ENCODE peak calls at places on chromosome 2, in five cellular contexts. C, J, F, R and T are unnamed samples.

GRCh38 chr2:205858781-205859478 is 176.6 kb downstream of the NRP2 start:
- DNase-seq in F (no peak), C (no peak), R (no peak), J (no peak), T (no peak)

GRCh38 chr2:167753142-167753541 is 494.3 kb downstream of the STK39 start:
- DNase-seq in R (no peak), F (no peak), J (no peak), C (no peak), T (no peak)

GRCh38 chr2:112749755-112750559 is 14.5 kb downstream of the CKAP2L start:
- DNase-seq in C (peak; percentile 95), J (peak; percentile 83), R (peak; percentile 67), F (peak; percentile 73), T (peak; percentile 66)

GRCh38 chr2:190679813-190680591 is 31.1 kb downstream of the NAB1 start:
- DNase-seq in C (peak; percentile 82), R (no peak), J (peak; percentile 55), F (peak; percentile 39), T (no peak)

GRCh38 chr2:33598472-33599174 is 476 bp downstream of the FAM98A start:
- DNase-seq in C (peak; percentile 82), F (peak; percentile 32), J (peak; percentile 79), R (peak; percentile 61), T (peak; percentile 56)

GRCh38 chr2:45177870-45178269 is 168.6 kb upstream of the SIX2 start:
- DNase-seq in C (no peak), R (no peak), J (no peak), F (no peak), T (no peak)

GRCh38 chr2:113850687-113851086 is 39.2 kb upstream of the ACTR3 start:
- DNase-seq in C (no peak), J (no peak), F (no peak), R (no peak), T (no peak)

GRCh38 chr2:30978854-30979253 is 159.4 kb downstream of the GALNT14 start:
- DNase-seq in F (no peak), R (no peak), J (no peak), C (no peak), T (no peak)

GRCh38 chr2:57720728-57721627 is 325.6 kb upstream of the VRK2 start:
- DNase-seq in F (no peak), R (peak; percentile 61), J (peak; percentile 53), C (no peak), T (peak; percentile 61)

GRCh38 chr2:172452845-172453244 is 25.5 kb downstream of the ITGA6 start:
- DNase-seq in R (no peak), F (no peak), J (no peak), C (no peak), T (no peak)

GRCh38 chr2:20138696-20139095 is 86.2 kb downstream of the SDC1 start:
- DNase-seq in C (no peak), J (no peak), F (no peak), R (no peak), T (no peak)

GRCh38 chr2:10271946-10272345 is 30.8 kb upstream of the HPCAL1 start:
- DNase-seq in R (no peak), J (no peak), F (no peak), C (peak; percentile 72), T (no peak)

GRCh38 chr2:120230515-120231471 is 7.6 kb upstream of the TMEM185B start:
- DNase-seq in R (no peak), C (peak; percentile 76), J (peak; percentile 28), F (no peak), T (no peak)

GRCh38 chr2:6506311-6507258 is 359.1 kb downstream of the CMPK2 start:
- DNase-seq in R (no peak), C (no peak), J (no peak), F (no peak), T (no peak)

DNA sequence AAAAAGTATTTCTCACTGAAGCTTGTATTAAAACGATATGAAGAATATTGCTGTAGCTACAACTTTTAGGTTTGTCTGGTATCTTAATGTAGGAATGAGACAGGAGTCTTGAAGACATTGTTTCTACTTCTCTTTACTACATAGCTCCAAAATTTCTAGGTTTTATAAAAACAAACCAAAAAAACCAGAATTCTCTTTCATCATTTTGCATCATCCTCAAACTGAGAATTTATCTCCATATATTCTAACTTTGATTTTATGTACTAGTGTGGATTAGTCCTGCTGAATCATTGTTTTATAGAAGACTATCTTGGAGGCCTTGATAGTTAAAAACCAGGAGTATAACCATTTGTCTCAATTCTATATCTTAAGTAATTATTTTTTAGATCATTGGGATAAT is 100.2 kb downstream of the ICA1L start:
- DNase-seq in J (no peak), R (no peak), C (no peak), F (no peak), T (no peak)
- TF ChIP-seq CTCF in J (no peak), R (no peak), C (no peak), F (no peak), T (no peak)

GRCh38 chr2:200812122-200813022 is 662 bp downstream of the BZW1 start:
- DNase-seq in R (peak; percentile 70), J (peak; percentile 80), F (peak; percentile 79), C (peak; percentile 95), T (peak; percentile 69)

GRCh38 chr2:200809506-200810251 is 2.0 kb upstream of the BZW1 start:
- DNase-seq in J (no peak), F (no peak), R (no peak), C (no peak), T (no peak)

GRCh38 chr2:200810967-200811335 is 759 bp upstream of the BZW1 start:
- DNase-seq in R (no peak), C (no peak), F (no peak), J (no peak), T (no peak)

GRCh38 chr2:200810252-200810650 is 1.5 kb upstream of the BZW1 start:
- DNase-seq in J (no peak), R (peak; percentile 84), F (peak; percentile 46), C (no peak), T (no peak)

GRCh38 chr2:200811336-200812121 is at the start of gene BZW1:
- DNase-seq in C (peak; percentile 99), F (peak; percentile 98), R (peak; percentile 95), J (peak; percentile 97), T (peak; percentile 96)
- TF ChIP-seq CTCF in C (no peak), F (no peak), R (no peak), J (no peak), T (no peak)

DNA sequence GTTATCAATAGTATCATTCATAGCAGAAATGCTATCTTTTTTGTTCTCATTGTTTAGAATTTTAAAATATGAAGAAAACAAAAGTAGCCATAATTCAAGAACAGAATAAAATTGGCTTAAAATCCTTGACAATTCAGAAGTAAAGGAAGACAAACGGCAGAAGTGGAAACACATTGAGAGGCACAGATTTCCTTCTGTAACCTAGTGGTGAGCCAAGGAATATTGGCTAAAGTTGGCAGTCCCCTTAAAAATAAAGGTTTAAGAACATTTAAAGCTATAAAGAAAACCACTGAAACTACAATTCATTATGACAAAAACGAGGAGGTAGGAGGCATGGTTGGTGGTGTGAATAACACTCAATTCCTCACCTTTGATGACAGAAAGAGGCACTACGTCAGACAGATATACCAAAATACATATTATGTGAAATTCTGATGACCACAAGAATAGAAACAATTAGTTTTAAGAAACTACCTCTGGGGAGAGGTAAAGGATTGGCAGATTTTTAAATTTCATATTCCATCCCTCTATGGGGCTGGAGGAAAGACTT is 42.3 kb downstream of the SFT2D3 start:
- DNase-seq in C (no peak), R (no peak), J (no peak), F (no peak), T (no peak)
- TF ChIP-seq CTCF in C (no peak), R (peak; percentile 2), J (no peak), F (no peak), T (no peak)

DNA sequence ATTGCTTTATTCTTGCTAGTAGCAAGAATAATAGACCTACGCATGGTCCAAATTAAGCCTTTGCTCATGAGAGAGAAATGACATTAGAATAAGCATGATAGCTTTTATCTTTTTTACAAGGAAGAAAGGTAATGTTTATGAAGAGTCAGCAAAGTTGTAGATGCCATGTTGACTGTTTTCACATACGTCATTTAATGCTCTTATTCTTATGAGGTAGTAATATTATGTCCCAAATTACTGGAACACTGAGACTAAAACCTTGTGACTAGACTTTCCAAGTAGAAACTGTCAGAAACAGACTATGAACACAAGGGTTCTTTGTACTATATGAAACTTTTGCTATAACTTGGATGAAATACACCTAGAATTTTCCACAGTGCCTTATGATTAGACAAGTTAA is 552.8 kb upstream of the SLC8A1 start:
- DNase-seq in C (no peak), F (no peak), R (no peak), J (no peak), T (no peak)
- TF ChIP-seq CTCF in C (no peak), F (no peak), R (no peak), J (no peak), T (no peak)

DNA sequence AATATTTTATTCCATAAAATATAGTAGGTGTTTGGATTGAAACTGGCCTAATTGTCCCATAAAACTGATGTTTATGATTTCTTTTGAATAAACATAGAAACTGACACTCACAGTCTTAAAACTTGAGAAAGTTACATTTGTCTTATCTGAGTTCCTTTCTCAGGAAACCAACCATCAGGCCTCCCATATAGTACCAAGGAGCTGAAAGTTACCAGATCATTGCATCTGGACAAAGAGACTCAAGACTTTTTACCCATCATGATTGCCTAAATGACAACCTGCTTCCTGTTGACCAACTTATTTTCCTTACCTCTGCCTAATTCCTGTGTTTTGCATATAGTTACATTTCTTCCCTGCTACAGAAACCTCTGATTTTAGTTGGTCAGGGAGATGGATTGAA is 137.0 kb upstream of the XPO1 start:
- DNase-seq in R (no peak), J (no peak), F (no peak), C (no peak), T (no peak)
- TF ChIP-seq CTCF in R (no peak), J (no peak), F (no peak), C (no peak), T (no peak)